ENCODE peak calls at places on chromosomes 6 and 20, in six cellular contexts. Q is nephron progenitor cell, V is pancreas, G is bronchial epithelial cell, C is H9, Z is substantia nigra. Y is an unnamed sample.
A peak's percentile ranks its signal among the peaks of the same experiment; 100 is the strongest.

GRCh38 chr20:5658897-5659296 is 91.3 kb upstream of the SHLD1 start:
- DNase-seq in Q (no peak), V (peak; percentile 33), G (peak; percentile 90), C (no peak), Z (no peak), Y (no peak)

GRCh38 chr6:158445426-158446085 is 114.3 kb upstream of the TMEM181 start:
- DNase-seq in Q (no peak), V (no peak), G (no peak), C (no peak), Z (no peak), Y (no peak)

GRCh38 chr6:111522393-111523020 is 39.5 kb upstream of the REV3L start:
- DNase-seq in Q (no peak), V (no peak), G (no peak), C (no peak), Z (no peak), Y (no peak)

GRCh38 chr20:6173481-6173880 is 50.7 kb upstream of the FERMT1 start:
- DNase-seq in Q (no peak), V (no peak), G (no peak), C (no peak), Z (no peak), Y (no peak)

GRCh38 chr6:35170891-35171290 is 29.8 kb upstream of the TCP11 start:
- DNase-seq in Q (no peak), V (no peak), G (no peak), C (no peak), Z (no peak), Y (no peak)

GRCh38 chr20:17889226-17889625 is 79.4 kb downstream of the SNX5 start:
- DNase-seq in Q (no peak), V (no peak), G (no peak), C (no peak), Z (no peak), Y (no peak)

GRCh38 chr20:10665027-10665561 is 8.7 kb downstream of the JAG1 start:
- DNase-seq in Q (no peak), V (peak; percentile 29), G (peak; percentile 85), C (peak; percentile 13), Z (no peak), Y (no peak)

GRCh38 chr6:42292002-42292735 is 74.5 kb upstream of the MRPS10 start:
- DNase-seq in Q (no peak), V (no peak), G (peak; percentile 95), C (no peak), Z (no peak), Y (no peak)

GRCh38 chr20:52105573-52106422 is 85.8 kb downstream of the ZFP64 start:
- DNase-seq in Q (peak; percentile 67), V (no peak), G (peak; percentile 83), C (peak; percentile 98), Z (no peak), Y (peak; percentile 97)

GRCh38 chr6:82968708-82969107 is 96.9 kb downstream of the UBE3D start:
- DNase-seq in Q (no peak), V (no peak), G (no peak), C (no peak), Z (no peak), Y (no peak)

GRCh38 chr6:108618623-108619152 is 58.0 kb downstream of the FOXO3 start:
- DNase-seq in Q (no peak), V (no peak), G (no peak), C (no peak), Z (no peak), Y (no peak)

GRCh38 chr6:63565727-63566625 is 6.3 kb upstream of the LOC128125822 start:
- DNase-seq in Q (no peak), V (peak; percentile 46), G (no peak), C (no peak), Z (no peak), Y (no peak)

GRCh38 chr20:7617797-7618196 is 322.5 kb downstream of the HAO1 start:
- DNase-seq in Q (no peak), V (no peak), G (no peak), C (no peak), Z (no peak), Y (no peak)

GRCh38 chr6:142950291-142950690 is 5.3 kb upstream of the HIVEP2 start:
- DNase-seq in Q (no peak), V (no peak), G (no peak), C (no peak), Z (no peak), Y (no peak)

Y was measured in WTC11.